ENCODE peak calls at places on chromosome X, in nine cellular contexts. I is pancreas, K is thyroid gland, V is sigmoid colon, Y is MM.1S, T is nephron progenitor cell, Q is lung, B is cardiac muscle cell, E is CD14-positive monocyte. S is an unnamed sample.
A peak's percentile ranks its signal among the peaks of the same experiment; 100 is the strongest.

GRCh38 chrX:139738581-139738980 is 30.6 kb upstream of the MCF2 start:
- DNase-seq in I (no peak), K (peak; percentile 1), V (no peak), Y (peak; percentile 53), T (no peak), Q (no peak), B (peak; percentile 2), E (no peak), S (no peak)

GRCh38 chrX:138885886-138886285 is 174.4 kb upstream of the FGF13 start:
- DNase-seq in I (no peak), K (no peak), V (no peak), Y (no peak), T (no peak), Q (no peak), B (no peak), E (no peak), S (no peak)

GRCh38 chrX:53080628-53081580 is 1.3 kb upstream of the TSPYL2 start:
- DNase-seq in I (no peak), K (no peak), V (no peak), Y (no peak), T (no peak), Q (no peak), B (peak; percentile 48), E (no peak), S (no peak)

GRCh38 chrX:136067946-136068345 is 79.4 kb upstream of the FHL1 start:
- DNase-seq in I (no peak), K (peak; percentile 70), V (peak; percentile 72), Y (no peak), T (no peak), Q (no peak), B (no peak), E (no peak), S (no peak)

GRCh38 chrX:153726286-153727107 is 1.8 kb downstream of the ABCD1 start:
- DNase-seq in I (peak; percentile 67), K (peak; percentile 80), V (peak; percentile 82), Y (peak; percentile 83), T (peak; percentile 59), Q (peak; percentile 60), B (peak; percentile 51), E (peak; percentile 85), S (peak; percentile 59)

GRCh38 chrX:105458846-105459245 is 238.4 kb upstream of the TEX13A start:
- DNase-seq in I (no peak), K (no peak), V (no peak), Y (no peak), T (no peak), Q (no peak), B (no peak), E (no peak), S (no peak)

GRCh38 chrX:14449773-14450172 is 79.6 kb upstream of the GLRA2 start:
- DNase-seq in I (no peak), K (no peak), V (no peak), Y (no peak), T (no peak), Q (no peak), B (no peak), E (no peak), S (no peak)

GRCh38 chrX:16978193-16978984 is 31.9 kb downstream of the REPS2 start:
- DNase-seq in I (no peak), K (no peak), V (no peak), Y (no peak), T (no peak), Q (no peak), B (no peak), E (no peak), S (no peak)

GRCh38 chrX:101744085-101744484 is 84.4 kb upstream of the ARMCX2 start:
- DNase-seq in I (no peak), K (peak; percentile 45), V (no peak), Y (no peak), T (no peak), Q (no peak), B (peak; percentile 1), E (no peak), S (no peak)

GRCh38 chrX:130055103-130055502 is 55.2 kb downstream of the ELF4 start:
- DNase-seq in I (no peak), K (no peak), V (no peak), Y (no peak), T (no peak), Q (no peak), B (peak; percentile 32), E (no peak), S (no peak)

GRCh38 chrX:115330498-115331138 is 41.1 kb downstream of the LUZP4 start:
- DNase-seq in I (peak; percentile 25), K (peak; percentile 33), V (peak; percentile 71), Y (peak; percentile 49), T (peak; percentile 50), Q (peak; percentile 41), B (peak; percentile 82), E (no peak), S (no peak)

GRCh38 chrX:41716217-41716616 is 7.8 kb upstream of the GPR82 start:
- DNase-seq in I (no peak), K (no peak), V (no peak), Y (no peak), T (no peak), Q (no peak), B (no peak), E (no peak), S (no peak)

GRCh38 chrX:78123190-78123589 is 16.3 kb downstream of the TAF9B start:
- DNase-seq in I (no peak), K (no peak), V (no peak), Y (no peak), T (no peak), Q (no peak), B (no peak), E (no peak), S (no peak)

GRCh38 chrX:78118628-78119027 is 14.6 kb downstream of the PGK1 start:
- DNase-seq in I (no peak), K (no peak), V (no peak), Y (no peak), T (no peak), Q (no peak), B (no peak), E (no peak), S (no peak)

GRCh38 chrX:78116365-78116764 is 12.3 kb downstream of the PGK1 start:
- DNase-seq in I (no peak), K (no peak), V (no peak), Y (no peak), T (no peak), Q (no peak), B (no peak), E (no peak), S (no peak)

GRCh38 chrX:78124304-78124703 is 15.1 kb downstream of the TAF9B start:
- DNase-seq in I (no peak), K (no peak), V (no peak), Y (no peak), T (no peak), Q (no peak), B (peak; percentile 15), E (no peak), S (no peak)

DNA sequence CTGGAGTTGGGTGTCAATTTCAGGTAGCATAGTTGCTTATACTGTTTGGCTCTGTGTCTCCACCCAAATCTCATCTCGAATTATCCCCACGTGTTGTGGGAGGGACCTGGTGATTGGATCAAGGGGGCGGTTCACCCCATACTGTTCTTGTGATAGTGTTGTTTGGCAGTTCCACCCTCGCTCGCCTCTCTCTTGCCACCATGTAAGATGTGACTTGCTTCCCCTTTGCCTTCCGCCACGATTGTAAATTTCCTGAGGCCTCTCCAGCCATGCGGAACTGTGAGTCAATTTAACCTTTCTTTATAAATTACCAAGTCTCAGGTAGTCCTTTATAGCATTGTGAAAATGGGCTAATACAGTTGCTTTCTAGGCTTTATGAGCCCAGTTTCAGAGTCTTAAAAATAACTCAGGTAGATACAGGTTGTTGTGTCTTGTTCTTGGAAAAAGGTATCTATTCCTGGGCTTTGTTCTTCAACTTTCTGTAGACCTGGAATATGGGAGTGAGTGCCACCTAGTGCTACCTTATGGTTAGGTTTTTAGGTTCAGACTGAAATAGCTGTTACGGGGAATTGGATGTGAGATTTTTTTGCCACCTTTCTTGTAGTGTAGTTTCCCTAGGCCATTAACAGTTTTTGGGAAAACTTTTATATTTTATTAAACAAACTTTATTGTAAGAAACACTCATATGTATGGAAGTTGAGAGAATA is 15.6 kb downstream of the PGK1 start:
- DNase-seq in I (no peak), K (no peak), V (no peak), Y (no peak), T (no peak), Q (no peak), B (no peak), E (no peak), S (no peak)
- TF ChIP-seq CTCF in I (no peak), K (no peak), V (no peak), Y (peak; percentile 31), T (no peak), Q (no peak), B (peak; percentile 25), E (no peak), S (no peak)

DNA sequence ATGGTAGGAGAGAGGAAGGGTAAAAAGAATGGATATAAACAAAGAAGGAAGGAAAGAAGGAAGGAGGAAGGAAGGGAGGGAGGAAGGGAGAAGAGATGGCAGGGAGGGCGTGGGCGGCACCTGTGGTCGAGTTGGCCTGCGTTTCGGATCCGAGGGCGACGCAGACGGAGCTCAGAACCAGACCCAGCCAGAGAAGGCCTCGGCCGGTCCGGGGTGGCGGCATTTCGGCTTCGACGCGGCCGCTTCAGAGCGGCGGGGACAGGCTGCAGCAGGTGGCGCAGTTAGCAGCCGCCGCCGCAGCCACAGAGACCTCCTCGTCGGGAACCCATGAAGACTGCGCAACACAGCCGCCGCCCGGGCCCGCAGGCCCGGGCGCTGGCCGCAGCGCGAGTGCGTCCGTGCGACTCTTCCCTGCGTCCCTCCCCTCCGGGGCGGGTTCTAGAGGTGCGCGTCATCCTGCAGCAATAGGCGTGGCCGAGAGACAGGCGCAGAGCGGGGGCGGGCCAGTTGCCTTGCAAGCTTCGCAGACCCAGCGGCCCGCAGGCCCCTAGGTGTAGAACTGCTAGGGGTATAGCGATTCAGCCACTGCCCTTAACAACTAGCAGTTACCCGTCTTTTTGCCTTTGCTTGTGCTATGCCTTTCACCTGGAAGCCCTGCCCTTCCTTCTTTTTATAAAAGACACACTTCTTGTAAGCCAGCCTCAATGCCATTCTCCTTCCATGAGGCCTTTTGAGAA is at the start of gene IDS:
- DNase-seq in I (peak; percentile 89), K (peak; percentile 90), V (peak; percentile 96), Y (peak; percentile 89), T (peak; percentile 85), Q (peak; percentile 91), B (peak; percentile 88), E (peak; percentile 86), S (peak; percentile 75)
- TF ChIP-seq CTCF in I (no peak), K (no peak), V (no peak), Y (no peak), T (no peak), Q (no peak), B (no peak), E (no peak), S (no peak)

DNA sequence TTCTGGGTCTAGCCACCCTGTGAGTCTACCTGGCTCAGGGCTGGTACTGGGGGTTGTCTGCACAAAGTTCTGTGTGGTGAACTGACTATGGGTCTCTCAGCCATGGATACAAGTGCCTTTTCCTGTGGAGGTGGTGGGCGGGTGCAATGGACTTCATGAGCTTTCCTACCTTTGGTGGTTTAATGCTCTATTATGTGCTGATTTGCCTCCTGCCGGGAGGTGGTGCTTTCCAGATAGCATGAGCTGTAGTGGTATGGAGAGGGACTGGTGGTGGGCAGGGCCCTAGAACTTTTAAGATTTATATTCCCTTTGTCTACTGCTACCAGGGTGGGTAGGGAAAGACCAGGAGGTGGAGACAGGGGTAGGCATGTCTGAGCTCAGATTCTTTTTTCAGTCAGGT is 48.0 kb downstream of the PBDC1 start:
- DNase-seq in I (no peak), K (no peak), V (no peak), Y (no peak), T (no peak), Q (no peak), B (no peak), E (no peak), S (no peak)
- TF ChIP-seq CTCF in I (no peak), K (no peak), V (no peak), Y (no peak), T (no peak), Q (no peak), B (no peak), E (no peak), S (no peak)

GRCh38 chrX:74550295-74550802 is 64.1 kb downstream of the RLIM start:
- DNase-seq in I (peak; percentile 88), K (peak; percentile 80), V (peak; percentile 91), Y (peak; percentile 77), T (peak; percentile 90), Q (peak; percentile 86), B (peak; percentile 84), E (peak; percentile 78), S (peak; percentile 71)
- TF ChIP-seq CTCF in I (peak; percentile 98), K (peak; percentile 98), V (peak; percentile 94), Y (peak; percentile 97), T (peak; percentile 94), Q (peak; percentile 99), B (peak; percentile 92), E (peak; percentile 91), S (peak; percentile 60)